ENCODE peak calls at places on chromosomes 3 and 15, in eight cellular contexts. E is PC-3, S is transverse colon, O is ovary, R is PC-9, M is osteoblast, L is uterus, Z is left ventricle myocardium inferior. X is an unnamed sample. For H3K9me3, the result is how much of the 10 kb centered on the place peaks cover.

GRCh38 chr3:159260049-159260662 is 458.3 kb downstream of the MFSD1 start:
- DNase-seq in E (peak), S (peak), O (peak), R (peak), M (peak), L (peak), Z (no peak), X (no peak)

GRCh38 chr3:182568756-182569155 is 224.5 kb upstream of the ATP11B start:
- DNase-seq in E (no peak), S (no peak), O (no peak), R (no peak), M (no peak), L (no peak), Z (no peak), X (no peak)

GRCh38 chr15:88574646-88575045 is 28.2 kb upstream of the DET1 start:
- DNase-seq in E (no peak), S (no peak), O (no peak), R (no peak), M (peak), L (no peak), Z (no peak), X (no peak)

GRCh38 chr15:89002281-89002761 is 85.9 kb upstream of the ABHD2 start:
- DNase-seq in E (peak), S (peak), O (peak), R (no peak), M (peak), L (no peak), Z (no peak), X (no peak)

GRCh38 chr15:61640751-61641150 is 411.6 kb upstream of the RORA start:
- DNase-seq in E (no peak), S (no peak), O (no peak), R (no peak), M (no peak), L (no peak), Z (no peak), X (no peak)

GRCh38 chr3:148500791-148501360 is 196.8 kb upstream of the AGTR1 start:
- DNase-seq in E (no peak), S (no peak), O (no peak), R (no peak), M (no peak), L (no peak), Z (no peak), X (no peak)

GRCh38 chr3:126476976-126477330 is 1.3 kb upstream of the ZXDC start:
- DNase-seq in E (no peak), S (no peak), O (peak), R (no peak), M (no peak), L (no peak), Z (no peak), X (peak)

GRCh38 chr3:87336761-87337160 is 60.4 kb upstream of the POU1F1 start:
- DNase-seq in E (peak), S (no peak), O (no peak), R (no peak), M (no peak), L (no peak), Z (no peak), X (no peak)

GRCh38 chr3:37882711-37883110 is 21.0 kb downstream of the CTDSPL start:
- DNase-seq in E (no peak), S (no peak), O (no peak), R (no peak), M (no peak), L (no peak), Z (no peak), X (no peak)

GRCh38 chr3:24487325-24488242 is 7.1 kb downstream of the THRB start:
- DNase-seq in E (no peak), S (no peak), O (no peak), R (no peak), M (no peak), L (no peak), Z (no peak), X (no peak)

GRCh38 chr3:152268501-152269422 is at the start of gene MBNL1:
- DNase-seq in E (peak), S (peak), O (peak), R (peak), M (peak), L (peak), Z (peak), X (peak)

GRCh38 chr3:72048873-72049272 is 263.9 kb upstream of the PROK2 start:
- DNase-seq in E (no peak), S (no peak), O (no peak), R (no peak), M (no peak), L (no peak), Z (no peak), X (peak)

GRCh38 chr3:2090095-2090494 is 8.6 kb upstream of the CNTN4 start:
- DNase-seq in E (no peak), S (no peak), O (no peak), R (no peak), M (no peak), L (no peak), Z (no peak), X (no peak)

GRCh38 chr3:184656991-184657669 is 54.7 kb downstream of the MAGEF1 start:
- DNase-seq in E (peak), S (no peak), O (no peak), R (peak), M (no peak), L (no peak), Z (no peak), X (no peak)

GRCh38 chr3:48407542-48408099 is 22.3 kb downstream of the PLXNB1 start:
- DNase-seq in E (no peak), S (no peak), O (no peak), R (no peak), M (peak), L (peak), Z (no peak), X (no peak)

GRCh38 chr15:98548172-98548971 is 100.0 kb upstream of the IGF1R start:
- DNase-seq in E (no peak), S (peak), O (peak), R (peak), M (peak), L (peak), Z (peak), X (peak)

GRCh38 chr3:63364495-63364894 is 86.4 kb downstream of the SYNPR start:
- DNase-seq in E (peak), S (no peak), O (no peak), R (no peak), M (no peak), L (no peak), Z (no peak), X (no peak)

GRCh38 chr3:31531992-31532586 is 636 bp upstream of the STT3B start:
- DNase-seq in E (peak), S (peak), O (peak), R (peak), M (peak), L (peak), Z (peak), X (peak)

GRCh38 chr3:34352932-34353331 is 554.5 kb downstream of the PDCD6IP start:
- DNase-seq in E (no peak), S (no peak), O (no peak), R (no peak), M (no peak), L (no peak), Z (no peak), X (no peak)

GRCh38 chr3:139974809-139975425 is 39.9 kb downstream of the CLSTN2 start:
- DNase-seq in E (no peak), S (no peak), O (no peak), R (no peak), M (no peak), L (no peak), Z (no peak), X (no peak)
- TF ChIP-seq CTCF in E (no peak), S (no peak), O (no peak), R (no peak), M (no peak), L (no peak), Z (no peak), X (no peak)

GRCh38 chr3:44642337-44642736 is 6.2 kb upstream of the ZNF35 start:
- DNase-seq in E (no peak), S (no peak), O (no peak), R (no peak), M (no peak), L (no peak), Z (no peak), X (no peak)
- H3K9me3 ChIP-seq in E (under half), S (under half), O (under half), R (half or more), M (under half), L (under half), Z (half or more), X (under half)

DNA sequence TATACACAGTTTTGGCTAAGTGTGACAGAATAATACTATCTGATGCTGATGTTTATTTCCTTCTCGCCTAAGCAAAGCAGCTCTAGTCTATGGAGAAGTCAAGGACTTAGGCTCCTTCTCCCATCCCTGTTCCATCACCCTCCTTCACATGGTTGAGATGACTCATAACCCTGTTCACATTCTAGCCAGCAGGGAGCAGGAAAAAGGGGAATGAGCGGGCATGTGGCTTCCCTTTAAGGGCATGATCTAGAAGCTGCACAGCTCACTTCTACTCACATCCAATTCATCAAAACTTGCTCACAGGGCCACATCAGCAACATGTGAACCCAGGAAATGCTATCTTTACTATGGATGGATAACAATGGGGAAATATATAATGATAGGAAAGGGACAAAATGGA is 40.9 kb downstream of the CBLB start:
- DNase-seq in E (peak), S (peak), O (peak), R (peak), M (no peak), L (no peak), Z (no peak), X (no peak)
- TF ChIP-seq CTCF in E (peak), S (no peak), O (peak), R (no peak), M (peak), L (no peak), Z (peak), X (no peak)

GRCh38 chr15:25094066-25094465 is 139.3 kb downstream of the SNRPN start:
- DNase-seq in E (no peak), S (no peak), O (no peak), R (no peak), M (no peak), L (no peak), Z (no peak), X (no peak)
- H3K9me3 ChIP-seq in E (under half), S (under half), O (half or more), R (under half), M (under half), L (under half), Z (half or more), X (under half)

DNA sequence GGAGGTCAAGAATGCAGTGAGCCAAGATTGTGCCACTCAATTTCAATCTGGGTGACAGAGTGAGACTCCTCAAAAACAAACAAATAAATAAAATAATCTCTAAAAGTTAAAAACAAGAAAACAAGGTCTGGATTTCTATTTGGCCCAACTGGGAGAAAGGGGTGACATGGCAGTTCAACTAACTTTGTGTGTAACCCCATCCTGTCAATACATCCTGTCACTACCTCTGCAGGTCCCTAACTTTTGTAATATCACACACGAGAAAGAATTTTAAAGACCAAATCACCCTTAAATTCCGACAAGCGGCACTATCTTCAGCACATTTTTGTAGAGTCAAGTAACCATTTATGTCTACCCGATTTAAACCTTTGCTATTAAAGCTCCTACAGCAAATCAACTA is 10.2 kb downstream of the SLTM start:
- DNase-seq in E (no peak), S (no peak), O (no peak), R (no peak), M (no peak), L (no peak), Z (no peak), X (no peak)
- TF ChIP-seq CTCF in E (no peak), S (no peak), O (no peak), R (no peak), M (no peak), L (no peak), Z (no peak), X (no peak)

DNA sequence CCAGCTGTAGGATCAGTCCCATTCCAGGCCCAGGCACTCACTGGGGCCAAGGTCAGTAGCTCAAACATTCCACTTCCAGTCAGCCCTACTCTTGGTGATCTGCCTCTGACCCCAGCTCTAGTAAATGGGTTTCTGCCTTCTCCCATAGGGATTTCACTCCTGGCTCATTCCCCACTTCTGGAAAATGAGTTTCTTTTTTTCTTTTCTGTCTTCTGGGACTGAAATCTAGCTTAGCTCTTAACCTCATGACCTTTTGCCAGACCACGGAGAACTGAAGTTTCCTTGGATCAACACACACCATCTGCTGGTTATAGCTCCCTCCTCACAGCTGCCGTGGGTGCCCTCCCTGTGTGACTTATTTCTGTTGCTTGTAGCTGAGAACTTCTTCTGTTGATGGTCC is 21.3 kb downstream of the MME start:
- DNase-seq in E (no peak), S (no peak), O (no peak), R (no peak), M (no peak), L (no peak), Z (peak), X (no peak)
- H3K9me3 ChIP-seq in E (under half), S (under half), O (under half), R (under half), M (under half), L (under half), Z (under half), X (under half)

GRCh38 chr3:157500232-157500631 is 3.0 kb downstream of the VEPH1 start:
- DNase-seq in E (peak), S (peak), O (no peak), R (peak), M (no peak), L (no peak), Z (no peak), X (no peak)

GRCh38 chr3:157501863-157502262 is 1.4 kb downstream of the VEPH1 start:
- DNase-seq in E (no peak), S (no peak), O (no peak), R (no peak), M (no peak), L (no peak), Z (no peak), X (no peak)

GRCh38 chr3:157495846-157496245 is 7.4 kb downstream of the VEPH1 start:
- DNase-seq in E (no peak), S (no peak), O (no peak), R (no peak), M (no peak), L (no peak), Z (no peak), X (no peak)

GRCh38 chr3:157498374-157498773 is 4.8 kb downstream of the VEPH1 start:
- DNase-seq in E (no peak), S (no peak), O (no peak), R (no peak), M (no peak), L (no peak), Z (no peak), X (no peak)

DNA sequence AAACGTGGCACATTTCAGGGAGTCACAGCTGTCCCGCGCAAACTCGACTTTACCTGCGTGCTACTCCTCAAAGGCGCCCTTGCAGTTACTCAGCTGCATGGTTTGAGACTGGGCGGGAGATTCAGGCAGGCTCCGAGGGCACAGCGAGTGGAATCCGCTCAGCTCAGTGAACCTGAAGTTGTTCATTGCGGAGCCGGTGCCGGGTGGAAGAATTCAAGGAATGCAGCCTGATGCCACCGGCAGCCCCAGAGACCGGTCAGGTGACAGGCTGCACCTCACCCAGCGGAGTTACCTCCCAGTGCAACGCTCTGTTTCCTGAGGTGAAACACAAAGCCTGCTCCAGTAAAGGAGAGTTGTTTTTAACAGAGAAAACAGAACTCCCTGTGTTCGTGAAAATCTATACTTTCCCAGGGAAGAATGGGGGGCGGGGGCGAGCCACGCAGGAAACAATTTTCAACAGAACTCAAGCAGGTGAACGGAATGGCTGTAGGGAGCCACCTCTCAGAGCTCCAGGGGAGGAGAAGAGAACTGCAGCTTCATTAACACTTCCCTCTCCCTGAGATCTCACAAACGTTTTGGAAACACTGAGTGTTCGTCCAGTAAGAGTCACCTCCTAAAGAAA is 3.8 kb downstream of the VEPH1 start:
- DNase-seq in E (peak), S (peak), O (no peak), R (peak), M (no peak), L (no peak), Z (no peak), X (peak)
- TF ChIP-seq CTCF in E (peak), S (peak), O (no peak), R (peak), M (no peak), L (no peak), Z (no peak), X (no peak)